ENCODE peak calls at places on chromosomes 3 and 15, in ten cellular contexts. Q, P, J, N, Z, I, G, D, A and S are unnamed samples.

GRCh38 chr15:49530106-49530505 is 90.5 kb downstream of the FAM227B start:
- DNase-seq in Q (no peak), P (no peak), J (no peak), N (no peak), Z (no peak), I (no peak), G (no peak), D (no peak), A (no peak), S (no peak)

GRCh38 chr15:39786444-39787056 is 3.9 kb upstream of the FSIP1 start:
- DNase-seq in Q (no peak), P (peak; percentile 58), J (no peak), N (no peak), Z (peak; percentile 25), I (peak; percentile 47), G (no peak), D (no peak), A (no peak), S (peak; percentile 58)

GRCh38 chr3:140176526-140176925 is 241.5 kb downstream of the CLSTN2 start:
- DNase-seq in Q (no peak), P (no peak), J (no peak), N (no peak), Z (no peak), I (peak; percentile 75), G (no peak), D (no peak), A (no peak), S (peak; percentile 94)

GRCh38 chr3:164465172-164465571 is 613.1 kb downstream of the SI start:
- DNase-seq in Q (no peak), P (no peak), J (no peak), N (no peak), Z (no peak), I (peak; percentile 74), G (no peak), D (no peak), A (no peak), S (peak; percentile 37)

GRCh38 chr3:99626415-99626788 is 12.0 kb upstream of the COL8A1 start:
- DNase-seq in Q (no peak), P (no peak), J (no peak), N (no peak), Z (no peak), I (no peak), G (no peak), D (no peak), A (no peak), S (no peak)

GRCh38 chr3:175896655-175897054 is 1037.5 kb downstream of the NAALADL2 start:
- DNase-seq in Q (no peak), P (no peak), J (no peak), N (no peak), Z (no peak), I (no peak), G (no peak), D (no peak), A (no peak), S (no peak)

GRCh38 chr15:23629234-23629805 is 18.3 kb downstream of the MAGEL2 start:
- DNase-seq in Q (no peak), P (no peak), J (no peak), N (no peak), Z (peak; percentile 34), I (peak; percentile 13), G (no peak), D (no peak), A (no peak), S (peak; percentile 43)

GRCh38 chr3:171356251-171356650 is 104.0 kb downstream of the TNIK start:
- DNase-seq in Q (no peak), P (no peak), J (no peak), N (no peak), Z (no peak), I (no peak), G (no peak), D (no peak), A (no peak), S (no peak)

GRCh38 chr3:72041531-72041930 is 256.6 kb upstream of the PROK2 start:
- DNase-seq in Q (no peak), P (no peak), J (no peak), N (no peak), Z (no peak), I (no peak), G (no peak), D (no peak), A (no peak), S (no peak)

GRCh38 chr3:187783098-187783497 is 37.8 kb upstream of the BCL6 start:
- DNase-seq in Q (no peak), P (no peak), J (no peak), N (peak; percentile 54), Z (no peak), I (peak; percentile 85), G (no peak), D (no peak), A (no peak), S (peak; percentile 68)

GRCh38 chr3:170572665-170573253 is 13.1 kb downstream of the SLC7A14 start:
- DNase-seq in Q (no peak), P (no peak), J (no peak), N (no peak), Z (no peak), I (peak; percentile 76), G (no peak), D (no peak), A (no peak), S (no peak)

GRCh38 chr3:13892304-13892703 is 12.4 kb upstream of the WNT7A start:
- DNase-seq in Q (no peak), P (no peak), J (no peak), N (no peak), Z (no peak), I (no peak), G (no peak), D (no peak), A (no peak), S (no peak)

GRCh38 chr3:128623762-128624176 is 26.8 kb downstream of the RPN1 start:
- DNase-seq in Q (no peak), P (no peak), J (no peak), N (no peak), Z (no peak), I (no peak), G (no peak), D (no peak), A (no peak), S (no peak)

GRCh38 chr3:177665122-177665808 is 468.0 kb upstream of the TBL1XR1 start:
- DNase-seq in Q (no peak), P (no peak), J (no peak), N (no peak), Z (no peak), I (no peak), G (no peak), D (no peak), A (no peak), S (no peak)

GRCh38 chr3:197022405-197023231 is 7.0 kb downstream of the MELTF start:
- DNase-seq in Q (no peak), P (no peak), J (no peak), N (no peak), Z (no peak), I (no peak), G (no peak), D (no peak), A (no peak), S (no peak)

GRCh38 chr3:44509393-44509921 is 32.0 kb upstream of the ZNF445 start:
- DNase-seq in Q (no peak), P (no peak), J (no peak), N (no peak), Z (no peak), I (peak; percentile 3), G (no peak), D (no peak), A (no peak), S (no peak)

GRCh38 chr15:96326551-96327154 is 3.8 kb upstream of the NR2F2 start:
- DNase-seq in Q (no peak), P (peak; percentile 71), J (no peak), N (peak; percentile 64), Z (no peak), I (peak; percentile 35), G (no peak), D (peak; percentile 80), A (no peak), S (no peak)

GRCh38 chr3:64342940-64343691 is 117.8 kb upstream of the PRICKLE2 start:
- DNase-seq in Q (no peak), P (no peak), J (no peak), N (no peak), Z (no peak), I (peak; percentile 31), G (no peak), D (no peak), A (no peak), S (peak; percentile 54)

GRCh38 chr3:126013742-126014141 is 44.8 kb downstream of the ROPN1B start:
- DNase-seq in Q (no peak), P (no peak), J (no peak), N (no peak), Z (no peak), I (peak; percentile 21), G (no peak), D (no peak), A (no peak), S (no peak)

GRCh38 chr3:183802989-183803388 is 22.4 kb downstream of the MAP6D1 start:
- DNase-seq in Q (no peak), P (peak; percentile 25), J (no peak), N (no peak), Z (no peak), I (no peak), G (no peak), D (no peak), A (no peak), S (no peak)

GRCh38 chr3:128112406-128112968 is 11.1 kb downstream of the RUVBL1 start:
- DNase-seq in Q (peak; percentile 21), P (no peak), J (peak; percentile 13), N (no peak), Z (no peak), I (peak; percentile 96), G (no peak), D (no peak), A (no peak), S (peak; percentile 76)

GRCh38 chr3:76129441-76129840 is 344.1 kb upstream of the ZNF717 start:
- DNase-seq in Q (no peak), P (no peak), J (no peak), N (no peak), Z (no peak), I (no peak), G (no peak), D (no peak), A (no peak), S (no peak)

GRCh38 chr3:481680-482079 is 285.1 kb downstream of the CHL1 start:
- DNase-seq in Q (no peak), P (peak; percentile 16), J (no peak), N (no peak), Z (no peak), I (no peak), G (no peak), D (no peak), A (no peak), S (no peak)

GRCh38 chr3:185584681-185585080 is 1.4 kb upstream of the SENP2 start:
- DNase-seq in Q (no peak), P (no peak), J (no peak), N (no peak), Z (no peak), I (no peak), G (no peak), D (no peak), A (no peak), S (no peak)

GRCh38 chr3:38579146-38579545 is 70.3 kb downstream of the SCN5A start:
- DNase-seq in Q (no peak), P (no peak), J (no peak), N (peak; percentile 91), Z (no peak), I (peak; percentile 80), G (no peak), D (peak; percentile 40), A (no peak), S (no peak)

GRCh38 chr15:76340198-76340801 is 3.7 kb downstream of the ISL2 start:
- DNase-seq in Q (no peak), P (peak; percentile 3), J (no peak), N (peak; percentile 50), Z (no peak), I (no peak), G (no peak), D (no peak), A (no peak), S (no peak)

GRCh38 chr3:49157289-49157688 is 8.8 kb downstream of the CCDC71 start:
- DNase-seq in Q (no peak), P (no peak), J (no peak), N (no peak), Z (no peak), I (no peak), G (no peak), D (no peak), A (no peak), S (no peak)

GRCh38 chr15:27989838-27990237 is 109.3 kb downstream of the OCA2 start:
- DNase-seq in Q (no peak), P (no peak), J (no peak), N (no peak), Z (no peak), I (no peak), G (no peak), D (no peak), A (no peak), S (no peak)